ENCODE peak calls at places on chromosomes 13 and 19, in seven cellular contexts. R, S, W, U, I, D and Z are unnamed samples.
A peak's percentile ranks its signal among the peaks of the same experiment; 100 is the strongest.

GRCh38 chr19:57477191-57478008 is at the start of gene ZNF772:
- DNase-seq in R (peak; percentile 84), S (peak; percentile 81), W (peak; percentile 91), U (peak; percentile 96), I (peak; percentile 92), D (peak; percentile 97), Z (peak; percentile 97)

GRCh38 chr19:3537101-3537437 is 1.9 kb upstream of the TEKTIP1 start:
- DNase-seq in R (no peak), S (no peak), W (no peak), U (no peak), I (no peak), D (no peak), Z (no peak)

GRCh38 chr13:43046259-43046658 is 22.9 kb downstream of the DNAJC15 start:
- DNase-seq in R (no peak), S (no peak), W (no peak), U (no peak), I (no peak), D (no peak), Z (no peak)

GRCh38 chr19:47512183-47512947 is 2.5 kb downstream of the NAPA start:
- DNase-seq in R (no peak), S (peak; percentile 65), W (peak; percentile 83), U (peak; percentile 52), I (no peak), D (no peak), Z (peak; percentile 94)

GRCh38 chr19:7386308-7386707 is 37.6 kb downstream of the ARHGEF18 start:
- DNase-seq in R (no peak), S (no peak), W (no peak), U (no peak), I (no peak), D (no peak), Z (no peak)

GRCh38 chr13:34243396-34243795 is 425.4 kb downstream of the RFC3 start:
- DNase-seq in R (no peak), S (no peak), W (no peak), U (no peak), I (no peak), D (no peak), Z (no peak)

GRCh38 chr13:24159921-24160324 is 597 bp upstream of the SPATA13 start:
- DNase-seq in R (no peak), S (peak; percentile 41), W (no peak), U (no peak), I (peak; percentile 82), D (no peak), Z (no peak)

GRCh38 chr13:31930901-31931522 is 100.6 kb upstream of the FRY start:
- DNase-seq in R (no peak), S (no peak), W (no peak), U (no peak), I (no peak), D (no peak), Z (no peak)

GRCh38 chr13:36887758-36888521 is 32.1 kb downstream of the SMAD9 start:
- DNase-seq in R (no peak), S (no peak), W (no peak), U (no peak), I (no peak), D (no peak), Z (no peak)

GRCh38 chr19:32800757-32801156 is 68.8 kb downstream of the SLC7A9 start:
- DNase-seq in R (no peak), S (no peak), W (no peak), U (no peak), I (no peak), D (no peak), Z (no peak)

GRCh38 chr13:51045450-51045849 is 65.6 kb downstream of the C13orf42 start:
- DNase-seq in R (no peak), S (no peak), W (no peak), U (no peak), I (no peak), D (peak; percentile 78), Z (no peak)

GRCh38 chr19:35373492-35373891 is 2.6 kb downstream of the GPR42 start:
- DNase-seq in R (no peak), S (no peak), W (no peak), U (no peak), I (no peak), D (peak; percentile 31), Z (peak; percentile 68)

GRCh38 chr19:9107375-9107774 is at the start of gene OR7G2:
- DNase-seq in R (no peak), S (no peak), W (no peak), U (no peak), I (no peak), D (no peak), Z (no peak)

GRCh38 chr13:109945206-109945960 is 159.0 kb upstream of the IRS2 start:
- DNase-seq in R (no peak), S (no peak), W (no peak), U (peak; percentile 79), I (no peak), D (peak; percentile 53), Z (no peak)

GRCh38 chr19:17754634-17755532 is 3.6 kb downstream of the FCHO1 start:
- DNase-seq in R (no peak), S (no peak), W (no peak), U (no peak), I (peak; percentile 80), D (no peak), Z (no peak)

DNA sequence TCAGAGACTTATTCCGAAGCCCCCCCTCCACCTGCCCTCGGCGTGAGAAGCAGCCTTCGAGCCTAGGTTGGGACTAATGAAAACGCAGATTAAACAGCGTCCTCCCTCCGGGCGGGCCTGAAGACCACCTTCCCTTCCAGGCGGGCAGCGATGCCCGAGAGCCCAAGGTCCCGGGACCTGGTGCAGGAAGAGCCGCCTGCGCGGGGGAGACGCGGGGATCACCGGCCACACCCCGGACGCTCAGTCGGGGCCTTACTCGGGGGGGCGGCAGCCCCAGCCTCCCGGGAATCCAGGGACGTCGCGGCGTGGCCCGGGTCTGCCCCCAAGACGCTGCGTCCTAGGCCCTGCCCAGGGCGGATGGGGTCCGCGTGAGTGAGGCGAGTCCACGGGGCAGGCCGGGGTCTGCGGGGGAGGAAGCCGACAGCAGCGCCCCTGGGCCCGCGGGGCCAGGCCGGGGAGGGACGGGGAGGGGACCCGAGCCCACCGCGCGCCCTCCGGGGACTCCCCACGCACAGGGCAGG is 33.3 kb upstream of the SPACA7 start:
- DNase-seq in R (no peak), S (no peak), W (no peak), U (no peak), I (peak; percentile 64), D (no peak), Z (peak; percentile 68)
- H3K4me3 ChIP-seq in R (no peak overlapping the region), S (no peak overlapping the region), W (no peak overlapping the region), U (no peak overlapping the region), I (no peak overlapping the region), D (no peak overlapping the region), Z (no peak overlapping the region)

DNA sequence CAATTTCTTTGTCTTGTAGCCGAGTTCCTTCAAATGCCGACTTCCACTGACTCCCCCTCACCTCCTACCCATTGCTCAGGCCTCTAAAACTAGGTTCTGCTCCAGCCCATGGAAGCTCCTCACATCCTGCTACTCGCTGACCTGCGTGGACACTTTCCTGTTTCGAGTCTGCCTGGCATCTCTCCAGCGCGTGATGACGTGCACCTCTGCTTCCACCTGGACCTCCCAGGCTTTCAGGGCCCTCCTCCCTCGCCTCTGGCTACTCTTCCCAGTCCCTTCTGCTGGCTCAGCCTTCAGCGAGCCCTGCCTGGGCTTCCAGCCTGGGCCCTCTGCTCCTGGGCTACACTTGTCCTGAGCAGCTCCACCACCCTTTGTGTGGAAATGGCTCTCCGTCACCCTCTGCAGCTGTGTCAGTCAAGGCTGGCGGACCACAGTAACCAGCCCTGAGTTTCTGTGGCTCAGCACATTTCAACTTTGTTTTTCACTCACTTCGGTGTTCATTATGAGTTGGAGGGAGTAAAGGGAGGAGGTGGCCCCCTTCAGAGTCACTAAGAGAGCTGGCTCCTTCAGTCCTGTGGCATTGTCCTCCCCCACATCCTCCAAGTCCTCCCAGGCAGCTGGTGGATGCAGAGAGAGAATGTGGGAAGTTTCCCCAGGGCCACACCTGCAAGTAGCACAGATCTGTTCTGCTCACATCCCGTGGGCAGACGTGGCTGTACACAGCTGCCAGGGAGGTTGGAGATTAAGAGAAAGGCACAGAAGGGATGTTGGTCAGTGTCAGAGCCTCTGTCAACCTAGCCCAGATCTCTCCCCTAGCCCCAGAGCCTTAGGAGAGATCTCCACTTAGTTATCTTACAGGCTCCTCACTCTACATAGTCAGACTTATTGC is 49.4 kb downstream of the SERP2 start:
- DNase-seq in R (no peak), S (no peak), W (no peak), U (no peak), I (peak; percentile 12), D (peak; percentile 88), Z (peak; percentile 84)
- TF ChIP-seq CTCF in R (no peak), S (no peak), W (no peak), U (no peak), I (no peak), D (no peak), Z (no peak)

DNA sequence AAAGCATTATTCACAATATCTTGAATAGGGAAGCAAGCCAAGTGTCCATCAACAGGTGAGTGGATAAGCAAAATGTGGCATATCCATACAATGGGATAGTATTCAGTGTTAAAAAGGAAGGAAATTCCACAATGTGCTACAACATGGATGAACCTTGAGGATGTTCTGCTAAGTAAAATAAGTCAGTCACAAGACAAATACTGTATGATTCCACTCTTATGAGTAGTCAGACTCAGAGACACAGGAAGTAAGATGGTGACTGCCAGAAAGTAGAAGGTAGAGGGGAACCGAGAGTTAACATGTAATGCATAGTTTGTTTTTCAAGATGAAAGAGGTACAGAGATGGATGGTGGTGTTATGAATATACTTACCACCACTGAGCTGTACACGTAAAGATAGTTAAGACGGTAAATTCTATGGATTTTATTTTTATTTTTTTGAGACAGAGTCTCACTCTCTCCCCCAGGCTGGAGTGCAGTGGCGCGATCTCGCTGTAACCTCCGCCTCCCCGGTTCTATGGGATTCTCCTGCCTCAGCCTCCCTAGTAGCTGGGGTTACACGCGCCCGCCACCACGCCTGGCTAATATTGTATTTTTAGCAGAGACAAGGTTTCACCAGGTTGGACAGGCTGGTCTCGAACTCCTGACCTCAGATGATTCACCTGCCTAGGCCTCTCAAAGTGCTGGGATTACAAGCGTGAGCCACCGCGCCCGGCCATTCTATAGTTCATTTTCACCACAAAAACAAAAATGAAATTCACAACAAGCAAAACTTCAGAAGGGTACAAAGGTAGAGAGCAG is 1.0 kb upstream of the CHAMP1 start:
- DNase-seq in R (no peak), S (peak; percentile 25), W (no peak), U (peak; percentile 51), I (peak; percentile 69), D (no peak), Z (no peak)
- TF ChIP-seq POLR2A in R (no peak), S (no peak), W (no peak), U (no peak), I (no peak), D (no peak), Z (no peak)

GRCh38 chr19:10717054-10717355 is 874 bp upstream of the DNM2 start:
- DNase-seq in R (no peak), S (no peak), W (no peak), U (no peak), I (no peak), D (no peak), Z (no peak)
- H3K4me3 ChIP-seq in R (peak overlapping the region; percentile 12), S (no peak overlapping the region), W (peak overlapping the region; percentile 21), U (peak overlapping the region; percentile 20), I (no peak overlapping the region), D (peak overlapping the region; percentile 34), Z (no peak overlapping the region)

GRCh38 chr13:89115307-89115706 is 1444.1 kb downstream of the SLITRK5 start:
- DNase-seq in R (no peak), S (no peak), W (no peak), U (no peak), I (no peak), D (no peak), Z (no peak)

DNA sequence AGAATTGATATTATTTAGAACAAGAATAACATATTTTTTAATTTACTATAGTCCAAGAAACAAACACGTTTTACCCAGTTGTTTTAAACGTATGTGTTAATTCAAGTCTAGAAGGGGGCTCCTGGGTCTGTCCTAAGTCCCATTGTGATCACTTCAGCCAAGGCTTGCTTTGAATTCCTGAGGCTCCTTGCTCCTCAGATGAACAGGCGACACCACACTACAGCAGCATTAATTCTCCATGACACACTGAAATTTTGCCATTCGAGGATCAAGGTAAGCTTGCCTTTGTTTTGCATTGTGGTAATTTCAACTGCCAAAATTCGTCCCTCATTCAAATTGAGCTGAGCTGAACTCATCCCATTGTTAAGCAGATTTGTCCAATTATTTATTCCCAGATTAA is 1442.6 kb downstream of the SLITRK5 start:
- DNase-seq in R (no peak), S (no peak), W (no peak), U (no peak), I (no peak), D (no peak), Z (no peak)
- TF ChIP-seq CTCF in R (no peak), S (no peak), W (no peak), U (no peak), I (no peak), D (no peak), Z (no peak)